ENCODE peak calls at places on chromosome 5, in four cellular contexts. One of them, this sample, is unnamed.

GRCh38 chr5:151023651-151024050 is 3.3 kb downstream of the GPX3 start:
- DNase-seq in activated CD8-positive, alpha-beta T cell treated with anti-CD3 and anti-CD28 coated beads for 36 hours: no peak
- DNase-seq in HFFc6: no peak
- DNase-seq in right atrium auricular region: peak; percentile 81
- DNase-seq in this sample: no peak

GRCh38 chr5:6349387-6349786 is 29.0 kb downstream of the MED10 start:
- DNase-seq in right atrium auricular region: no peak
- DNase-seq in activated CD8-positive, alpha-beta T cell treated with anti-CD3 and anti-CD28 coated beads for 36 hours: no peak
- DNase-seq in HFFc6: no peak
- DNase-seq in this sample: no peak

GRCh38 chr5:140855772-140856674 is at the start of gene PCDHA10:
- DNase-seq in HFFc6: no peak
- DNase-seq in activated CD8-positive, alpha-beta T cell treated with anti-CD3 and anti-CD28 coated beads for 36 hours: no peak
- DNase-seq in right atrium auricular region: no peak
- DNase-seq in this sample: no peak

GRCh38 chr5:158958048-158958994 is 141.4 kb downstream of the EBF1 start:
- DNase-seq in HFFc6: no peak
- DNase-seq in activated CD8-positive, alpha-beta T cell treated with anti-CD3 and anti-CD28 coated beads for 36 hours: no peak
- DNase-seq in right atrium auricular region: no peak
- DNase-seq in this sample: peak; percentile 28

GRCh38 chr5:56456002-56456401 is 222.9 kb upstream of the ANKRD55 start:
- DNase-seq in activated CD8-positive, alpha-beta T cell treated with anti-CD3 and anti-CD28 coated beads for 36 hours: no peak
- DNase-seq in HFFc6: peak; percentile 46
- DNase-seq in right atrium auricular region: no peak
- DNase-seq in this sample: no peak

GRCh38 chr5:141729387-141730006 is 47.5 kb upstream of the ARAP3 start:
- DNase-seq in activated CD8-positive, alpha-beta T cell treated with anti-CD3 and anti-CD28 coated beads for 36 hours: no peak
- DNase-seq in HFFc6: no peak
- DNase-seq in right atrium auricular region: no peak
- DNase-seq in this sample: no peak

GRCh38 chr5:61658592-61659008 is 326.5 kb downstream of the ZSWIM6 start:
- DNase-seq in HFFc6: peak; percentile 43
- DNase-seq in activated CD8-positive, alpha-beta T cell treated with anti-CD3 and anti-CD28 coated beads for 36 hours: peak; percentile 87
- DNase-seq in right atrium auricular region: peak; percentile 80
- DNase-seq in this sample: peak; percentile 75

GRCh38 chr5:92552206-92553160 is 1028.5 kb downstream of the NR2F1-AS1 start:
- DNase-seq in right atrium auricular region: no peak
- DNase-seq in activated CD8-positive, alpha-beta T cell treated with anti-CD3 and anti-CD28 coated beads for 36 hours: no peak
- DNase-seq in HFFc6: peak; percentile 93
- DNase-seq in this sample: no peak

GRCh38 chr5:73917433-73917832 is 291.4 kb downstream of the ARHGEF28 start:
- DNase-seq in activated CD8-positive, alpha-beta T cell treated with anti-CD3 and anti-CD28 coated beads for 36 hours: no peak
- DNase-seq in HFFc6: no peak
- DNase-seq in right atrium auricular region: no peak
- DNase-seq in this sample: no peak

GRCh38 chr5:114678778-114679177 is 316.9 kb downstream of the KCNN2 start:
- DNase-seq in right atrium auricular region: no peak
- DNase-seq in activated CD8-positive, alpha-beta T cell treated with anti-CD3 and anti-CD28 coated beads for 36 hours: no peak
- DNase-seq in HFFc6: no peak
- DNase-seq in this sample: no peak

GRCh38 chr5:26148569-26149107 is 889.7 kb downstream of the CDH9 start:
- DNase-seq in activated CD8-positive, alpha-beta T cell treated with anti-CD3 and anti-CD28 coated beads for 36 hours: no peak
- DNase-seq in right atrium auricular region: no peak
- DNase-seq in HFFc6: no peak
- DNase-seq in this sample: no peak

GRCh38 chr5:110968246-110969005 is 103.1 kb upstream of the TSLP start:
- DNase-seq in HFFc6: no peak
- DNase-seq in activated CD8-positive, alpha-beta T cell treated with anti-CD3 and anti-CD28 coated beads for 36 hours: no peak
- DNase-seq in right atrium auricular region: no peak
- DNase-seq in this sample: no peak

GRCh38 chr5:168931638-168932345 is 352.6 kb upstream of the PANK3 start:
- DNase-seq in HFFc6: peak; percentile 10
- DNase-seq in right atrium auricular region: peak; percentile 66
- DNase-seq in activated CD8-positive, alpha-beta T cell treated with anti-CD3 and anti-CD28 coated beads for 36 hours: no peak
- DNase-seq in this sample: no peak

GRCh38 chr5:151002250-151002649 is 18.1 kb upstream of the GPX3 start:
- DNase-seq in right atrium auricular region: peak; percentile 61
- DNase-seq in HFFc6: peak; percentile 58
- DNase-seq in activated CD8-positive, alpha-beta T cell treated with anti-CD3 and anti-CD28 coated beads for 36 hours: no peak
- DNase-seq in this sample: no peak

GRCh38 chr5:37889612-37890317 is 49.9 kb upstream of the GDNF start:
- DNase-seq in right atrium auricular region: no peak
- DNase-seq in activated CD8-positive, alpha-beta T cell treated with anti-CD3 and anti-CD28 coated beads for 36 hours: no peak
- DNase-seq in HFFc6: peak; percentile 88
- DNase-seq in this sample: no peak

GRCh38 chr5:93162201-93162654 is 418.8 kb downstream of the NR2F1-AS1 start:
- DNase-seq in activated CD8-positive, alpha-beta T cell treated with anti-CD3 and anti-CD28 coated beads for 36 hours: no peak
- DNase-seq in right atrium auricular region: no peak
- DNase-seq in HFFc6: peak; percentile 27
- DNase-seq in this sample: no peak

GRCh38 chr5:135625061-135625460 is 46.3 kb upstream of the CXCL14 start:
- DNase-seq in right atrium auricular region: peak; percentile 9
- DNase-seq in activated CD8-positive, alpha-beta T cell treated with anti-CD3 and anti-CD28 coated beads for 36 hours: no peak
- DNase-seq in HFFc6: no peak
- DNase-seq in this sample: no peak

GRCh38 chr5:171275822-171276544 is 33.1 kb upstream of the TLX3 start:
- DNase-seq in HFFc6: no peak
- DNase-seq in right atrium auricular region: no peak
- DNase-seq in activated CD8-positive, alpha-beta T cell treated with anti-CD3 and anti-CD28 coated beads for 36 hours: no peak
- DNase-seq in this sample: no peak

GRCh38 chr5:171271798-171272197 is 37.2 kb upstream of the TLX3 start:
- DNase-seq in activated CD8-positive, alpha-beta T cell treated with anti-CD3 and anti-CD28 coated beads for 36 hours: no peak
- DNase-seq in HFFc6: no peak
- DNase-seq in right atrium auricular region: no peak
- DNase-seq in this sample: no peak

GRCh38 chr5:171269717-171270116 is 39.3 kb upstream of the TLX3 start:
- DNase-seq in activated CD8-positive, alpha-beta T cell treated with anti-CD3 and anti-CD28 coated beads for 36 hours: no peak
- DNase-seq in right atrium auricular region: no peak
- DNase-seq in HFFc6: peak; percentile 62
- DNase-seq in this sample: no peak

GRCh38 chr5:171270136-171270535 is 38.9 kb upstream of the TLX3 start:
- DNase-seq in activated CD8-positive, alpha-beta T cell treated with anti-CD3 and anti-CD28 coated beads for 36 hours: no peak
- DNase-seq in right atrium auricular region: no peak
- DNase-seq in HFFc6: no peak
- DNase-seq in this sample: no peak

DNA sequence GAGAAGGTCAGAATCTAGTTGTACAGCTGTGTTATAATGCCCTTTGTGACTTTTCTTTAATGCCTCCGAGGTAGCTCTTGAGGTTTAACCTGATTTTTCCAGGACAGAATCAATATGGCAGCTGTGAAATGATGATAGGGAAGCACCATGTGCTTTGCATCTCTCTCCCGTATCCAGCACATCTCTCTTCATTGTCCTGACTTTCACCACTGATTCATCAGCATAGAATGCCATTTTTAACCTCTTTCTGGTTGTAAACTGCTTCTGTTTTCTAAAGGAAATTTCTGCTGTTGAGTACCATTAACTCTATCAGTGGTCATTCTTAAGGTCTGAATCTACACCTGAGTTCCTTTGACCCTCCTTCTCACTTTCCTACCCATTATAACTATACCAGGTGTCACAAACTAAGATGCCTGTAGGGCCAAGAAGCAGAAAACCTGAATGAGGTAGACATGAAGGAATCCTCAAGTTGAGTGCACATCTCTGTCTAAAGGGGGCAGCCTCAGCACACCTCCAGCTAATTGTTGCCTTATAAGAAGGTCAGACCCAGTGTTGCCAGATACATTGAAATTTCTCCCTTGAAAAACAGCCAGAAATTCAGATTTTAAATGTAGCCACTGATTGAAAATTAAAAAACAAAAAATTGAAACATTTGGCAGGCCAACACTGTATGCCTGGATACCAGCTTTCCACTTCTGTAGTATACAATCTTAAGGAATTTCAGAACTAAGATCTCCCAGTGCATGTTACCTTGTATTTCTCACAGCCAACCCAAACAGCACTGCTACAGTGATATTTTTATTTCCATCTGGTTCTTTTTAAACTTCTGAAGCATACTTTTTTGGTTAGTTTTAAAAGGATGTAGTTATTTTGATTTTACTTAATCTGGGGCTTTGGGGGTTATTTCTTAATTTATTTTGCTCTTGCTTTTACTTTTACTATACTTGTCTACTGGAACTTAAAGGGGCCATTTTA is 35.8 kb upstream of the TLX3 start:
- DNase-seq in activated CD8-positive, alpha-beta T cell treated with anti-CD3 and anti-CD28 coated beads for 36 hours: peak; percentile 38
- DNase-seq in right atrium auricular region: no peak
- DNase-seq in HFFc6: peak; percentile 45
- DNase-seq in this sample: peak; percentile 20
- TF ChIP-seq CTCF in activated CD8-positive, alpha-beta T cell treated with anti-CD3 and anti-CD28 coated beads for 36 hours: no peak
- TF ChIP-seq CTCF in right atrium auricular region: no peak
- TF ChIP-seq CTCF in HFFc6: peak; percentile 69
- TF ChIP-seq CTCF in this sample: peak; percentile 35

DNA sequence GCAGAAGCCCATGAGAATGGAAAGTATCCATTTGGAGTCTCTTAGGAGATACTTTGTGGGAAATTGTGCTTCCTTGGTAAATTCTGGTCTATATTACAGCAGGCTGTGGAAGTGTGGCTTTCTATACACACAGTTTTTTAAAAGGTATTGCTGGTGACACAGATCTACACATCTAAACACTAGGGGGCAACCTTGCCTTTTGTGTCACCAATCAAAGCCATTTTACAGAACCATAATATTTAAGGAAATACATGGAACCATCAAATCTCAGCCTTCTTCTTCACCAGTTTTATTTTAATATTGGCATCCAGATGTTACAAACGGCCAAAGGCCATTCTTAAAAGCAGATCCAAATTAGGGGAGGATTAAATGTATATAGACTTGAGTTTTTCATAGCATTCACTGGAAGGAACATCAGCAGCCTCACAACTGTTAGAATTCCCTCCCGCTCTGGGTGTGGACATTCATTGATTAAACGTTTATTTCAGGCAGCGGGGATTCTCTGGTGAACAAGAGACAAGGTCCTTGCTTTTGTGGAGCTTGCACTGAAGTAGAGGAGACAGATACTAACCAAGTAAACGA is 132.5 kb upstream of the EPB41L4A start:
- DNase-seq in activated CD8-positive, alpha-beta T cell treated with anti-CD3 and anti-CD28 coated beads for 36 hours: peak; percentile 35
- DNase-seq in HFFc6: peak; percentile 65
- DNase-seq in right atrium auricular region: no peak
- DNase-seq in this sample: peak; percentile 58
- TF ChIP-seq CTCF in activated CD8-positive, alpha-beta T cell treated with anti-CD3 and anti-CD28 coated beads for 36 hours: peak; percentile 83
- TF ChIP-seq CTCF in HFFc6: peak; percentile 90
- TF ChIP-seq CTCF in right atrium auricular region: peak; percentile 64
- TF ChIP-seq CTCF in this sample: peak; percentile 56

DNA sequence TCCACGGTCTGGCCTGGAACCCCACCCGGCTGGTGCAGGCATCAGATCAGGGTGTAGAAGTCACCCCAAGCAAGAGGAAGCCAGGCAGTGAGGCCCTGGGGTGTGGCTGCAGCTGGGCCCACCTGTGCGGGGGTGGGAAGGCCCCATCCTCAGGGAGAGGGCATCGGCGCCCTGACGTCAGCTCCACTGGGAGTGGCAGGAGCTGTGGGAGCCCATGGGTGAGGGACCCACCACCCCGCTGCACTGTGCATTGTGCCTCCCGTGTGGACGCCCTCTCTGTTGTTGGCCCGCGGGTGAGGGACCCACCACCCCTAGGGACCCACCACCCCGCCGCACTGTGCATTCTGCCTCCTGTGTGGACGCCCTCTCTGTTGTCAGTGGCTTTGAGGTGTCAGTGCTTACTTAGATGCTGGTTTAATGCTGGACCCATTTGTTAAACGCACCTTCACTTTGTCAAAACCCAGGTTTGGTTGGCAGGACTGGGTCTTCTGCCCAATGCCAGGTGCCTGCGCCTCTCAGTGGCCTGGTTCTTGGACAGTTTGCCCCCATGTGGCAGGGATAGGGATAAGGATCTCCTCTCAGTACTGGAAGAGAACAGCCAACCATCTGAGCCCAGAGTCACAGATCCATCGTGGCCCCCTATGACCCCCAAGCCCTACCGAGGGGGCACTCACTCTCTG is 6.9 kb upstream of the EXOC3 start:
- DNase-seq in activated CD8-positive, alpha-beta T cell treated with anti-CD3 and anti-CD28 coated beads for 36 hours: no peak
- DNase-seq in right atrium auricular region: no peak
- DNase-seq in HFFc6: no peak
- DNase-seq in this sample: no peak
- TF ChIP-seq CTCF in activated CD8-positive, alpha-beta T cell treated with anti-CD3 and anti-CD28 coated beads for 36 hours: no peak
- TF ChIP-seq CTCF in right atrium auricular region: no peak
- TF ChIP-seq CTCF in HFFc6: peak; percentile 68
- TF ChIP-seq CTCF in this sample: peak; percentile 6

GRCh38 chr5:165290535-165290934 is 1785.1 kb downstream of the MAT2B start:
- DNase-seq in HFFc6: no peak
- DNase-seq in activated CD8-positive, alpha-beta T cell treated with anti-CD3 and anti-CD28 coated beads for 36 hours: no peak
- DNase-seq in right atrium auricular region: no peak
- DNase-seq in this sample: no peak

DNA sequence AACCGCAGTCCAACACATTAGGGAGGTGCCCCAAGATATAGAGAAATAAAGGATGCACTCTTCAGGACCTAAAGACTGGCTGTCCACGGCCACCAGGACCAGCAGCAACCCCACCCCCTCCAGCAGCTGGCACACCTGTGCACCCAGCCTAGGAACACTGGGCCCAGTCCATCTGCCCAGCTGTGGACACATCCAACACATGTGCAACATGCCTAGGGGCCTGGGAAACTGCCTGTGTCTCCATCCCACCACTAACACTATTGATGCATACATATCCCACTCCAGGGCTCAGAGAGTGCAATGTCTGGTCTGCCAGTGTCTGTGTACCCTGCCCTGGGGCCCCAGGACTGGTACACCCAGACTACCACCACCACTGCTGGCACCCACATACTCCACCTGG is 1781.3 kb downstream of the MAT2B start:
- DNase-seq in HFFc6: no peak
- DNase-seq in activated CD8-positive, alpha-beta T cell treated with anti-CD3 and anti-CD28 coated beads for 36 hours: no peak
- DNase-seq in right atrium auricular region: no peak
- DNase-seq in this sample: no peak
- TF ChIP-seq CTCF in HFFc6: no peak
- TF ChIP-seq CTCF in activated CD8-positive, alpha-beta T cell treated with anti-CD3 and anti-CD28 coated beads for 36 hours: no peak
- TF ChIP-seq CTCF in right atrium auricular region: no peak
- TF ChIP-seq CTCF in this sample: no peak

This sample was measured in GM10248.